ENCODE peak calls at places on chromosomes 11 and 22, in six cellular contexts. U, H, E, C, X and W are unnamed samples.

GRCh38 chr11:114307524-114308203 is 11.5 kb downstream of the NNMT start:
- DNase-seq in H (peak), X (no peak), E (no peak), C (no peak), U (peak), W (peak)

GRCh38 chr11:82865841-82866240 is 34.4 kb downstream of the PRCP start:
- DNase-seq in C (no peak), U (peak), E (no peak), X (no peak), H (no peak), W (no peak)

GRCh38 chr11:45354976-45355705 is 69.0 kb upstream of the SYT13 start:
- DNase-seq in C (peak), H (peak), U (peak), X (peak), E (peak), W (peak)

GRCh38 chr22:38840129-38840528 is 3.7 kb downstream of the NPTXR start:
- DNase-seq in X (no peak), H (no peak), U (no peak), C (no peak), E (no peak), W (no peak)

GRCh38 chr11:128521697-128522062 is 65.7 kb downstream of the ETS1 start:
- DNase-seq in U (no peak), H (peak), E (peak), C (no peak), X (no peak), W (no peak)

GRCh38 chr11:8220261-8221024 is 43.2 kb downstream of the LMO1 start:
- DNase-seq in U (no peak), E (no peak), X (no peak), C (no peak), H (no peak), W (no peak)

GRCh38 chr11:597166-597725 is 18.5 kb downstream of the IRF7 start:
- DNase-seq in X (no peak), H (no peak), E (no peak), C (peak), U (no peak), W (no peak)

GRCh38 chr22:41935015-41935908 is 8.7 kb upstream of the TNFRSF13C start:
- DNase-seq in X (no peak), U (no peak), C (no peak), H (no peak), E (peak), W (no peak)

GRCh38 chr11:32029721-32030120 is 61.2 kb upstream of the RCN1 start:
- DNase-seq in E (no peak), U (no peak), C (no peak), X (no peak), H (peak), W (no peak)

GRCh38 chr11:93704237-93704636 is 37.1 kb downstream of the TAF1D start:
- DNase-seq in H (no peak), X (no peak), U (no peak), C (no peak), E (peak), W (no peak)

GRCh38 chr22:27786253-27786898 is 15.2 kb downstream of the MN1 start:
- DNase-seq in X (no peak), C (no peak), U (no peak), E (no peak), H (peak), W (no peak)

GRCh38 chr11:104620991-104621390 is 277.3 kb downstream of the CASP12 start:
- DNase-seq in E (no peak), U (no peak), H (no peak), C (no peak), X (no peak), W (no peak)

GRCh38 chr11:77267910-77268309 is 33.6 kb downstream of the GDPD4 start:
- DNase-seq in X (no peak), H (peak), C (no peak), E (no peak), U (peak), W (no peak)

GRCh38 chr11:117830674-117831351 is 6.3 kb upstream of the FXYD2 start:
- DNase-seq in H (no peak), U (no peak), X (no peak), C (peak), E (no peak), W (no peak)

GRCh38 chr11:72405009-72405408 is 29.3 kb downstream of the CLPB start:
- DNase-seq in H (no peak), X (no peak), C (no peak), U (no peak), E (no peak), W (no peak)

GRCh38 chr11:107953506-107953905 is 25.3 kb downstream of the RAB39A start:
- DNase-seq in U (no peak), E (no peak), C (no peak), X (no peak), H (no peak), W (no peak)

GRCh38 chr11:11521306-11522002 is 100.4 kb downstream of the GALNT18 start:
- DNase-seq in X (no peak), U (no peak), C (no peak), H (no peak), E (no peak), W (no peak)

GRCh38 chr22:19289475-19290161 is 1.9 kb downstream of the CLTCL1 start:
- DNase-seq in C (no peak), X (no peak), E (no peak), H (peak), U (peak), W (no peak)

DNA sequence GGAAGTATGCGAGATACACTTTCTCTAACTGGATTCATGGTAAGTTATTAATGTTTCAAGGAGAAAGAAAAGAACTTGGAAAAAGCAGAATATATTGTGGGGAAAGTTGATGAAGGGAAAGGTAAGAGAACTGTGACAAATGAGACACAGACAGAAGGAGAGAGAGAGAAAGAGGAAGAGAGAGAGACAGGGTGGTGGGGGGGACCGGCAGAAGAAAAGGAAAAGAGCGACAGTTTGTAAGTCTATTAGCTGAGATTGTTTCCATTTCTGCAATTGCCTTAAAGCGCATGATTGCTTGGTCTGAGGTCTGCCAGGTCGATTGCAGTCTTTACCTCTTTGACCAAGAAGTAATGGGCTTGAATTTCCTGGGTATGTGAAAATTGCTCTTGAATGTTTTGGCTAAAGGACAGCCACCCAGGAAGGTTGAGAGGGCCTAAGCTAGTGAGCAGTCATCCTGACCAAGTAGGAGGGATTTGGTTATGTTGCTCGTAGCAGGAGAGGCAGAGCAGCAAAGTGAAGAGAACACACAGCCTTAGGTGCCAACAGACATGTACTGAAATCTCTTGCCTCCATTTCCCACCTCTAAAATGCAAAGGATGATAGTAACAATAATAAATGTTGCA is 23.6 kb upstream of the TMA7B start:
- DNase-seq in U (no peak), C (no peak), E (no peak), H (no peak), X (no peak), W (no peak)
- H2AFZ ChIP-seq in U (no peak), C (no peak), E (no peak), H (no peak), X (no peak), W (no peak)

GRCh38 chr11:126748097-126748756 is 252.3 kb downstream of the KIRREL3 start:
- DNase-seq in U (no peak), E (no peak), C (no peak), X (no peak), H (peak), W (no peak)

GRCh38 chr11:126744699-126745098 is 255.9 kb downstream of the KIRREL3 start:
- DNase-seq in E (no peak), C (no peak), X (no peak), U (no peak), H (no peak), W (no peak)

GRCh38 chr11:126747315-126747714 is 253.3 kb downstream of the KIRREL3 start:
- DNase-seq in X (no peak), C (no peak), E (no peak), U (no peak), H (no peak), W (no peak)

GRCh38 chr11:126742582-126742981 is 258.0 kb downstream of the KIRREL3 start:
- DNase-seq in U (no peak), H (no peak), X (no peak), E (no peak), C (no peak), W (no peak)

GRCh38 chr11:126746443-126746842 is 254.1 kb downstream of the KIRREL3 start:
- DNase-seq in U (no peak), E (no peak), X (no peak), C (no peak), H (no peak), W (no peak)
- H2AFZ ChIP-seq in U (no peak), E (no peak), X (no peak), C (no peak), H (no peak), W (no peak)

GRCh38 chr11:9601041-9601875 is 27.8 kb downstream of the WEE1 start:
- DNase-seq in U (peak), E (peak), X (no peak), C (peak), H (peak), W (no peak)

GRCh38 chr11:9600166-9600565 is 26.7 kb downstream of the WEE1 start:
- DNase-seq in X (no peak), E (no peak), H (no peak), C (no peak), U (no peak), W (no peak)

GRCh38 chr11:9604134-9604533 is 30.7 kb downstream of the WEE1 start:
- DNase-seq in X (no peak), H (no peak), U (peak), E (no peak), C (no peak), W (no peak)

GRCh38 chr11:9600651-9601040 is 27.2 kb downstream of the WEE1 start:
- DNase-seq in E (no peak), C (no peak), H (peak), X (no peak), U (peak), W (no peak)

DNA sequence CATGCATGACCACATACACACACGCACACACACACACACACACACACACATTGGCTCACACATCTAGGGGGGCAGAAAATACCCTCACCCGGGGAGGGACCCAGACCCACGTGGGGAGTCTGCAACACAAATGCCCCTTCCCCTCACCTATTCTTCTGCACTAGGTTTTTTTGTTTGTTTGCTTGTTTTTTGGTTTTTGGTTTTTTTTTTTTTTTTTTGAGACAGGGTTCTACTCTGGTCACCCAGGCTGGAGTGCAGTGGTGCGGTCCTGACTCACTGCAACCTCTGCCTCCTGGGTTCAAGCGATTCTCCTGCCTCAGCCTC is 28.4 kb downstream of the WEE1 start:
- DNase-seq in H (no peak), C (no peak), E (no peak), U (no peak), X (no peak), W (no peak)
- H2AFZ ChIP-seq in H (no peak), C (no peak), E (no peak), U (peak), X (peak), W (no peak)

GRCh38 chr22:43488937-43489336 is 77.1 kb downstream of the MPPED1 start:
- DNase-seq in H (no peak), U (no peak), E (no peak), C (no peak), X (no peak), W (no peak)
- H2AFZ ChIP-seq in H (no peak), U (no peak), E (no peak), C (no peak), X (no peak), W (no peak)

DNA sequence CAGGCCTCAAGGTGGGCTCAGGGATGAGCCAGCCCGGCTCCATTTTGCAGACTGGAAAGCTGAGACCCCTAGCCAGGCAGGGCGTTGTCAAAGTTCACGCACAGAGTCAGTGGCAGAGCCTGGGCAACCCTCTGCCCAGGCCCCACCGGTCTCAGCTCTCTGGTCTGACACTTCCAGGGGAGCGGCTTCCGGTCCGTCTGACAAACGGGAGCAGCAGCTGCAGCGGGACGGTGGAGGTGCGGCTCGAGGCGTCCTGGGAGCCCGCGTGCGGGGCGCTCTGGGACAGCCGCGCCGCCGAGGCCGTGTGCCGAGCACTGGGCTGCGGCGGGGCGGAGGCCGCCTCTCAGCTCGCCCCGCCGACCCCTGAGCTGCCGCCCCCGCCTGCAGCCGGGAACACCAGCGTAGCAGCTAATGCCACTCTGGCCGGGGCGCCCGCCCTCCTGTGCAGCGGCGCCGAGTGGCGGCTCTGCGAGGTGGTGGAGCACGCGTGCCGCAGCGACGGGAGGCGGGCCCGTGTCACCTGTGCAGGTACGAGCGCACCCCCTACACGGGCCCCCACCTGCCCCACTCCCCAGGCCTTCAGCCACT is 36.0 kb downstream of the CD6 start:
- DNase-seq in E (no peak), U (no peak), X (no peak), C (peak), H (no peak), W (no peak)
- H2AFZ ChIP-seq in E (no peak), U (peak), X (peak), C (no peak), H (no peak), W (no peak)

DNA sequence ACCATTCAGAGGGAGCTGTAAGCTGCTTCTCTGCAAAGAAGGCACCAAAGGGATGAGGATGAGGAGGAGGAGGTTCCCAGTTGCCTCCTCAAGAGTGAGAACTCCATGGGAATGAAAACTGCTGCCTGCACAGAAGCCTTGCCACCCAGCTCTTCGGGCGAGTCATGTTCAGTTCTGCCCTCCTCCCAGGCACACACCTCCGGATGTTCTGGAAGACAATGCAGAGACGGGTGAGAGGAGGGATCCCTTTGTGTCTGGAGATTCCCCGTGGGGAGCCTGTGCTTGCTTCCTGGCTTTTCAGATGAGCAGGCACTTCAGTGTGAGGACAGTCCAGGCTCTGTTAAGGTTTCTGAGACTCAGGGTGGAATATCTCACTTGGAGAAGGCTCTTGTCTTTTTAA is 295.6 kb downstream of the DDX10 start:
- DNase-seq in U (no peak), H (no peak), X (no peak), C (peak), E (no peak), W (no peak)
- H2AFZ ChIP-seq in U (peak), H (no peak), X (peak), C (no peak), E (no peak), W (peak)

GRCh38 chr11:36098046-36098445 is 154.2 kb downstream of the LDLRAD3 start:
- DNase-seq in U (no peak), H (no peak), C (no peak), E (no peak), X (no peak), W (no peak)
- H2AFZ ChIP-seq in U (no peak), H (no peak), C (no peak), E (no peak), X (no peak), W (no peak)

GRCh38 chr11:75380245-75380644 is 19.1 kb upstream of the RPS3 start:
- DNase-seq in C (no peak), E (no peak), H (no peak), X (no peak), U (no peak), W (no peak)
- H2AFZ ChIP-seq in C (no peak), E (no peak), H (no peak), X (no peak), U (no peak), W (no peak)

GRCh38 chr11:57597461-57597892 is at the start of gene SERPING1:
- DNase-seq in H (no peak), X (no peak), U (no peak), C (no peak), E (no peak), W (no peak)
- H2AFZ ChIP-seq in H (peak), X (peak), U (peak), C (no peak), E (no peak), W (no peak)